ENCODE peak calls at places on chromosomes 11 and 22, in eight cellular contexts. W is esophagus squamous epithelium; F is left ventricle myocardium inferior; Z is activated T-cell treated with anti-CD3 and anti-CD28 coated beads, Interleukin-2, amount 50 U/mL, for 72 hours; Q is stimulated activated CD4-positive, alpha-beta T cell treated with anti-CD3 and anti-CD28 coated beads, Interleukin-2, amount 100 ng/mL, for 24 hours; D is Right ventricle myocardium superior; P is body of pancreas; Y is AG04450. G is an unnamed sample.

GRCh38 chr11:64223001-64223651 is 2.9 kb downstream of the TRPT1 start:
- DNase-seq in Y (no peak), Q (no peak), P (peak), F (no peak), D (no peak), W (no peak), Z (no peak), G (no peak)

GRCh38 chr11:74288161-74288560 is 23.3 kb downstream of the P4HA3 start:
- DNase-seq in Z (no peak), F (no peak), P (peak), Q (no peak), D (no peak), Y (peak), W (no peak), G (peak)

GRCh38 chr11:1163911-1164735 is 6.4 kb downstream of the MUC5AC start:
- DNase-seq in Z (no peak), W (no peak), P (no peak), Y (no peak), Q (no peak), D (peak), F (peak), G (no peak)

GRCh38 chr22:19045094-19045493 is 77.1 kb downstream of the DGCR2 start:
- DNase-seq in F (no peak), P (no peak), W (no peak), Q (no peak), Y (no peak), Z (no peak), D (no peak), G (no peak)

GRCh38 chr22:41021039-41021654 is 70.0 kb downstream of the RBX1 start:
- DNase-seq in Z (peak), D (peak), P (peak), Y (no peak), Q (no peak), F (peak), W (no peak), G (no peak)

GRCh38 chr11:75813126-75813525 is 1.9 kb upstream of the UVRAG start:
- DNase-seq in Z (no peak), F (no peak), W (no peak), Q (no peak), D (no peak), P (no peak), Y (no peak), G (no peak)

GRCh38 chr11:2693271-2693833 is 6.4 kb downstream of the KCNQ1OT1 start:
- DNase-seq in F (no peak), Q (no peak), P (no peak), Y (no peak), Z (no peak), D (no peak), W (no peak), G (no peak)

GRCh38 chr11:34223021-34223813 is 117.8 kb downstream of the NAT10 start:
- DNase-seq in W (no peak), D (peak), Q (no peak), Y (peak), F (peak), Z (no peak), P (peak), G (peak)

GRCh38 chr11:112588252-112588668 is 327.6 kb upstream of the PLET1 start:
- DNase-seq in W (peak), D (peak), P (peak), Y (peak), F (peak), Q (peak), Z (peak), G (peak)

GRCh38 chr11:22459053-22459452 is 120.9 kb downstream of the SLC17A6 start:
- DNase-seq in Q (no peak), D (no peak), W (no peak), Y (no peak), P (no peak), F (no peak), Z (no peak), G (peak)